ENCODE peak calls at places on chromosomes 2 and 18, in five cellular contexts. Q is GM23338, H is body of pancreas, W is astrocyte, V is fibroblast of lung. M is an unnamed sample.

GRCh38 chr2:217873371-217873770 is 129.4 kb downstream of the TNS1 start:
- DNase-seq in V (no peak), W (no peak), H (no peak), Q (peak), M (no peak)

GRCh38 chr2:187462839-187463238 is 14.8 kb upstream of the CALCRL start:
- DNase-seq in Q (no peak), W (no peak), V (no peak), H (no peak), M (no peak)

GRCh38 chr2:102141011-102141914 is 1.3 kb upstream of the IL1R1 start:
- DNase-seq in W (peak), H (no peak), Q (peak), V (peak), M (no peak)

GRCh38 chr2:100936070-100936741 is 65.9 kb upstream of the RPL31 start:
- DNase-seq in W (no peak), V (no peak), H (no peak), Q (no peak), M (no peak)

GRCh38 chr18:32318581-32318980 is 128.7 kb downstream of the MEP1B start:
- DNase-seq in W (no peak), H (no peak), V (no peak), Q (no peak), M (no peak)

GRCh38 chr2:121907905-121908304 is 152.5 kb downstream of the TSN start:
- DNase-seq in W (no peak), Q (no peak), H (no peak), V (no peak), M (no peak)

GRCh38 chr2:237431372-237431771 is 17.4 kb upstream of the COL6A3 start:
- DNase-seq in H (no peak), W (peak), Q (no peak), V (peak), M (no peak)

GRCh38 chr2:109560265-109560664 is 53.5 kb downstream of the SEPTIN10 start:
- DNase-seq in V (no peak), Q (no peak), W (peak), H (no peak), M (no peak)

GRCh38 chr2:103289101-103289725 is 527.4 kb downstream of the TMEM182 start:
- DNase-seq in W (peak), Q (peak), V (no peak), H (no peak), M (no peak)

GRCh38 chr2:236691799-236692167 is 122.2 kb downstream of the ACKR3 start:
- DNase-seq in H (no peak), W (no peak), Q (no peak), V (no peak), M (no peak)

GRCh38 chr2:84902526-84902925 is 2.9 kb upstream of the TMSB10 start:
- DNase-seq in Q (no peak), H (no peak), V (no peak), W (no peak), M (no peak)

GRCh38 chr2:240451791-240452470 is 16.5 kb downstream of the GPC1 start:
- DNase-seq in W (no peak), Q (no peak), V (no peak), H (no peak), M (no peak)

GRCh38 chr2:74291891-74292621 is 51.2 kb downstream of the SLC4A5 start:
- DNase-seq in Q (no peak), W (no peak), V (no peak), H (no peak), M (no peak)

GRCh38 chr2:28688784-28689183 is 62.8 kb upstream of the PPP1CB start:
- DNase-seq in Q (no peak), H (no peak), W (no peak), V (no peak), M (no peak)

GRCh38 chr18:32742620-32743019 is 30.2 kb downstream of the KLHL14 start:
- DNase-seq in W (no peak), H (no peak), V (no peak), Q (peak), M (no peak)

DNA sequence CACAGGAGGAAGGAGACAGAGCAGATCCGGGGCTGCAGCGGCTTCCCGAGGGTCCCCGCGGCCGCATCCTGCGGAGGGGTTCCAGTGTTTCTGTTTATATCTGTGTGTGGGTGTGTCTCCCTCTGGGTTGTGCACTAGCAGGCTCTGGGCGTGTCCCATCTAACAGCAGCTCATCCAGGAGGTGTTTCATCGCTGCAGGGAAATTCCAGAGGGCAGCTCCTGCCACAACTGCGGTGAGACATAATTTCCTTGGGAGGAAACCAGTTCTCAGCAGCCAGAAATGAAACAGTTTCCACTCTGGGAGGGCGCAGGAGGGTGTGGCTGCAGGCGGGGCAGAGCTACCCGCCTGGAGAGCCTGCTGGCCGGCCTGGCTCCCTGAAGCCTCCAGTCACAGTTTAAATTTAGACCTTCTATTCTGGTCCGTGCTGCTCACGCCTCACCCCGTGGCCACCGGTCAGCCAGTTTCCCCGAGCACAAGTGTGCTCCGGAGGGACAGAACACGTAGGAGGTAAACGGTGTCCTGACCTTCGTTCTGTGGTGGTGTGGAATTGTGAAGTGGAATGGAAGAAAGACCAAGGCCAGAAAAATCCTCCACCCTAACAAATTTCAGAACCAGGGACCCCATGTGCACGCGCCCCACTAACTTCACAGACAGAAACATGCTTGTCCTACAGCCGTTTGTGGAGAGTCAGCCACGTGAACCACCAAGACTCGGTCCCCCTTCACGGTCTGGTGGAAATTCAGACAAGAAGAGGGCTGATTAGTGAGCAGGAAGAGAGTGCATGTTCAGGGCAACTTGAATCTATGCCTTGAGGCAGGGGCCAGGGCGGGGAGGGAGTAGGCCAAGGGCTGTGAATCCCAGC is 50.2 kb downstream of the TEX44 start:
- DNase-seq in V (peak), W (peak), Q (no peak), H (peak), M (no peak)
- TF ChIP-seq CTCF in V (no peak), W (no peak), Q (no peak), H (no peak), M (no peak)

GRCh38 chr2:30688956-30689401 is 118.3 kb downstream of the CAPN13 start:
- DNase-seq in Q (no peak), H (no peak), V (no peak), W (no peak), M (no peak)

GRCh38 chr2:30684546-30684945 is 122.7 kb downstream of the CAPN13 start:
- DNase-seq in W (no peak), H (no peak), V (peak), Q (no peak), M (no peak)

GRCh38 chr2:30686000-30686399 is 121.2 kb downstream of the CAPN13 start:
- DNase-seq in W (no peak), V (no peak), Q (peak), H (no peak), M (peak)

GRCh38 chr2:30684996-30685395 is 122.2 kb downstream of the CAPN13 start:
- DNase-seq in W (no peak), H (no peak), Q (no peak), V (no peak), M (no peak)

DNA sequence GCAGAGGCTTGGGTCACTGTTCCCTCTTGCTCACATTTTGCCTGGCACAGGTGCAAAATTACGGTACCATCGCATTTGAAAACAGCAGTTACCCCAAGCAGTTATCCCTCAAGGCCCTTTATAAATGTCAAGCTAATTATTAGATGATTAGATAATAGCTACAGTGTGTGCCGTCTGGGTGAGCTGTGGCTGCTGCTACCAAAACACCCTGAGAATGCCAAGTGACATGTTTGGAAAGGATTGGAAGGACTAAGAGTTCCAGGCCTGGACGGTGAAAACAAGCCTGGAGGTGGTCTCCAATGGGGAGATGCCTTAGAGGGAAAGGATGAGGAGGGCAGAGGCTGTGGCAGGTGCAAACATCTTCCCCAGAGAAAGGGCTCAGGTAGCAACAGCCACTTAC is 120.6 kb downstream of the CAPN13 start:
- DNase-seq in H (no peak), V (no peak), W (no peak), Q (no peak), M (no peak)
- H3K4me3 ChIP-seq in H (no peak), V (no peak), W (no peak), Q (no peak), M (no peak)

DNA sequence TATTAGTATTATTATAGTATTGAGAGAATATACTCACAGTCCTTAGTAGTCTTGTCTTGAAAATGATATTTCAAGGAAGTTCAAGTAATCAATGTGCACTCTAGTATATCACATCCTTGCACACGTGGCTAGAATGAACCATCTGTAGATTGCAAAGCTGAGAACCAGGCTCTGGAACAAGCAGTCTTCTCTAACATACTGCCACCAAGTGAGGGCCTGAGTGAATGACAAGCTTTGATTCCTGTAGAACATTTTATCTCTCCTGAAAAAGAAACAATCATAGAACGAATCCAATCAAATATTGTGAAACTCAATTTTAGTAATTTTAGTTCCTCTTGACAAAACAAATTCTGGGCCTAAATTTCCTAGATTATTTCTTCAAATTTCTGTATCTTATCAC is 55.3 kb upstream of the SULT1C3 start:
- DNase-seq in Q (peak), H (no peak), W (no peak), V (peak), M (no peak)
- TF ChIP-seq CTCF in Q (peak), H (no peak), W (peak), V (peak), M (peak)

GRCh38 chr2:241967096-241967495 is 97.6 kb downstream of the RTP5 start:
- DNase-seq in Q (no peak), V (no peak), H (no peak), W (no peak), M (no peak)
- H3K4me3 ChIP-seq in Q (no peak), V (no peak), H (no peak), W (no peak), M (no peak)

GRCh38 chr2:46015671-46016070 is 281.5 kb upstream of the EPAS1 start:
- DNase-seq in W (no peak), Q (no peak), H (no peak), V (no peak), M (no peak)

GRCh38 chr2:46014911-46015654 is 282.1 kb upstream of the EPAS1 start:
- DNase-seq in V (peak), Q (peak), W (peak), H (no peak), M (no peak)

GRCh38 chr2:46020416-46020815 is 276.8 kb upstream of the EPAS1 start:
- DNase-seq in Q (no peak), W (peak), H (no peak), V (no peak), M (no peak)

GRCh38 chr2:46023165-46023854 is 273.9 kb upstream of the EPAS1 start:
- DNase-seq in Q (no peak), W (no peak), V (no peak), H (no peak), M (no peak)

GRCh38 chr2:46018773-46019593 is 278.2 kb upstream of the EPAS1 start:
- DNase-seq in H (no peak), V (no peak), W (no peak), Q (peak), M (no peak)
- TF ChIP-seq CTCF in H (no peak), V (no peak), W (no peak), Q (no peak), M (no peak)

GRCh38 chr2:69916151-69916550 is 1.2 kb downstream of the MXD1 start:
- DNase-seq in Q (no peak), W (no peak), V (no peak), H (no peak), M (no peak)
- H3K4me3 ChIP-seq in Q (peak), W (peak), V (peak), H (no peak), M (peak)

GRCh38 chr18:36296591-36297418 is 708 bp upstream of the FHOD3 start:
- DNase-seq in V (peak), W (peak), H (peak), Q (peak), M (no peak)
- TF ChIP-seq CTCF in V (peak), W (peak), H (peak), Q (peak), M (peak)

DNA sequence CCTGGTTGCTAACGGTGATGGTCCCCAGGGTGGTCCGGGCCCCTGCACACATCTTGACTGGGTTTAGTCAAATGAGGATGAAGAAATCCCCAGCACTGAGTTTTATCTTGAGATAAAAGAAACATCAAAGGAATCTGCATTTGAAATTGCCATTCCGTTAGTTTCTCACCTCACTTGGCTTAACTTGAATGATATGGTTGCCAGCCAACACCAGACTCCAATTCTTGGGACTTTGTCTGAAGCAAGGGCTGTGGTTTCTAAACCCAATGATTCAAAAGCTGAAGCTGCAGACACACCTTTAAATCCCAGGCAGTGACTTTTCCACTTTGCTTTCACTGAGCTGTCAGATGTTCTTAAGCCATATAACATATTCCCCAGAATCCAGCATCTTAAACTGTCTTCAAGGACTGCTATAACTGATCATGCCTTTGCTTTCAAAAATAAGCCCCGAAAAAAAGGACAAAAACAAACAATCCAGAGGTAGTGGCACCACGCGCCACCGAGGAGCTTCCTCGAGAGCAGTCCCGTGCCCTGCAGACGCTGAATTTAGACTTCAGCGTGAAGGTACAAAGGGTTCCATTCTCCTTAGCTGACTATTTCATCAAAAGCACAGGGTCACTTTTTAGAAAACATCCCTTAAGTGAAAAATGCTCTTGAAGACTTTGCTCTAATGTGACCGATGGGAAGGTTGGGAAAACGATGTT is 189.3 kb downstream of the HDAC4 start:
- DNase-seq in W (peak), V (no peak), H (no peak), Q (no peak), M (no peak)
- H3K4me3 ChIP-seq in W (no peak), V (no peak), H (no peak), Q (no peak), M (no peak)

M was measured in LNCaP clone FGC.